ENCODE peak calls at places on chromosomes 13 and 19, in seven cellular contexts. F is Panc1, M is NB4, H is AG04450, K is mammary epithelial cell, B is AG09309, V is cardiac fibroblast. X is an unnamed sample.
A peak's percentile ranks its signal among the peaks of the same experiment; 100 is the strongest.

GRCh38 chr19:35533822-35534521 is 716 bp downstream of the GAPDHS start:
- DNase-seq in F (no peak), M (peak; percentile 33), H (no peak), K (no peak), B (no peak), V (peak; percentile 65), X (no peak)

GRCh38 chr19:43562211-43562697 is 13.1 kb downstream of the XRCC1 start:
- DNase-seq in F (no peak), M (no peak), H (no peak), K (no peak), B (no peak), V (no peak), X (no peak)

GRCh38 chr13:48434203-48434602 is 21.3 kb upstream of the LPAR6 start:
- DNase-seq in F (no peak), M (no peak), H (no peak), K (no peak), B (no peak), V (no peak), X (no peak)

GRCh38 chr19:17302391-17303166 is 646 bp downstream of the ABHD8 start:
- DNase-seq in F (no peak), M (peak; percentile 68), H (no peak), K (no peak), B (no peak), V (no peak), X (no peak)

GRCh38 chr13:73849292-73849691 is 284.9 kb downstream of the KLF12 start:
- DNase-seq in F (no peak), M (peak; percentile 12), H (no peak), K (no peak), B (no peak), V (peak; percentile 57), X (no peak)

GRCh38 chr19:18418034-18418724 is 1.0 kb upstream of the SSBP4 start:
- DNase-seq in F (no peak), M (no peak), H (no peak), K (no peak), B (no peak), V (no peak), X (no peak)

GRCh38 chr13:27341616-27342015 is 71.0 kb downstream of the RASL11A start:
- DNase-seq in F (no peak), M (no peak), H (no peak), K (no peak), B (no peak), V (peak; percentile 14), X (no peak)

GRCh38 chr13:28470286-28470685 is 24.6 kb downstream of the FLT1 start:
- DNase-seq in F (no peak), M (no peak), H (no peak), K (no peak), B (no peak), V (peak; percentile 81), X (no peak)

GRCh38 chr13:20814224-20814910 is 40.6 kb upstream of the EEF1AKMT1 start:
- DNase-seq in F (no peak), M (no peak), H (peak; percentile 91), K (peak; percentile 41), B (peak; percentile 75), V (peak; percentile 96), X (peak; percentile 90)

GRCh38 chr19:29324717-29325116 is 111.8 kb upstream of the UQCRFS1 start:
- DNase-seq in F (no peak), M (no peak), H (no peak), K (no peak), B (no peak), V (no peak), X (peak; percentile 9)

GRCh38 chr19:43586346-43586745 is 9.6 kb downstream of the IRGQ start:
- DNase-seq in F (no peak), M (no peak), H (no peak), K (no peak), B (no peak), V (no peak), X (no peak)

GRCh38 chr13:87426737-87427136 is 244.4 kb upstream of the SLITRK5 start:
- DNase-seq in F (no peak), M (no peak), H (no peak), K (no peak), B (no peak), V (no peak), X (no peak)

GRCh38 chr13:51122868-51123267 is 11.8 kb upstream of the C13orf42 start:
- DNase-seq in F (no peak), M (peak; percentile 48), H (no peak), K (no peak), B (no peak), V (no peak), X (no peak)

GRCh38 chr13:74895042-74895811 is 586.7 kb downstream of the TBC1D4 start:
- DNase-seq in F (no peak), M (no peak), H (no peak), K (no peak), B (no peak), V (no peak), X (no peak)

GRCh38 chr13:38821753-38822551 is 135.1 kb downstream of the FREM2 start:
- DNase-seq in F (no peak), M (no peak), H (no peak), K (peak; percentile 91), B (no peak), V (no peak), X (no peak)

GRCh38 chr19:50513746-50514345 is at the start of gene ASPDH:
- DNase-seq in F (no peak), M (no peak), H (no peak), K (no peak), B (no peak), V (no peak), X (no peak)

GRCh38 chr13:60351816-60352215 is 45.2 kb upstream of the TDRD3 start:
- DNase-seq in F (no peak), M (no peak), H (no peak), K (no peak), B (no peak), V (no peak), X (no peak)

GRCh38 chr13:110960219-110960618 is 45.4 kb upstream of the ANKRD10 start:
- DNase-seq in F (no peak), M (no peak), H (no peak), K (no peak), B (no peak), V (no peak), X (no peak)

GRCh38 chr13:110953833-110954532 is 39.1 kb upstream of the ANKRD10 start:
- DNase-seq in F (no peak), M (no peak), H (no peak), K (no peak), B (no peak), V (no peak), X (no peak)

GRCh38 chr13:110953416-110953815 is 38.5 kb upstream of the ANKRD10 start:
- DNase-seq in F (no peak), M (no peak), H (no peak), K (no peak), B (no peak), V (no peak), X (no peak)

GRCh38 chr13:110957931-110958330 is 43.1 kb upstream of the ANKRD10 start:
- DNase-seq in F (no peak), M (no peak), H (no peak), K (no peak), B (no peak), V (no peak), X (no peak)

GRCh38 chr13:110957181-110957884 is 42.5 kb upstream of the ANKRD10 start:
- DNase-seq in F (no peak), M (no peak), H (no peak), K (peak; percentile 58), B (no peak), V (peak; percentile 35), X (no peak)
- TF ChIP-seq CTCF in F (no peak), M (peak; percentile 20), H (peak; percentile 45), K (peak; percentile 7), B (peak; percentile 16), V (peak; percentile 8), X (no peak)

DNA sequence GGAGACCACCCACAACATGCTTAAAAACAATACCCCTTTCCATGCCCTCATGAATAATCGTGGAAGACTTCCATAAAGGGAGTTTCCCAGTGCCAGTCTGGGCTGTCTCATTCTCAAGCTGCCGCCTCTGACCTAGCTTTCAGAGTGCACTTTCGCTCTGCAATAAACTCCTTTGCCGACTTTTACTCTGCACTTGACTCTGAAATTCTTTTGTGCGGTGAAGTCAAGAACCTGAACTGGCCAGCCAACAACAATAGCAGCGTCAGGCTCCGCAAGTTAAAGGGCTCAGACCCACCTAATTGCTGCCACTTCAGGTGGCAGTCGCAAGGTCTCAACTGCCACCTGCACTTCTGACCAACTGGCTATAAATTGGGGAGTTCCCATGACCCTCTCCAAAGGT is 10.3 kb upstream of the LEUTX start:
- DNase-seq in F (no peak), M (no peak), H (no peak), K (no peak), B (no peak), V (no peak), X (no peak)
- H3K4me3 ChIP-seq in F (no peak overlapping the region), M (no peak overlapping the region), H (no peak overlapping the region), K (no peak overlapping the region), B (no peak overlapping the region), V (no peak overlapping the region), X (no peak overlapping the region)

GRCh38 chr13:31199527-31199848 is 287 bp upstream of the B3GLCT start:
- DNase-seq in F (no peak), M (no peak), H (no peak), K (no peak), B (no peak), V (no peak), X (no peak)

GRCh38 chr13:31199849-31200635 is at the start of gene B3GLCT:
- DNase-seq in F (no peak), M (peak; percentile 86), H (peak; percentile 21), K (peak; percentile 78), B (no peak), V (peak; percentile 85), X (peak; percentile 79)

GRCh38 chr13:31198524-31198923 is 1.3 kb upstream of the B3GLCT start:
- DNase-seq in F (no peak), M (peak; percentile 46), H (no peak), K (no peak), B (no peak), V (no peak), X (no peak)

GRCh38 chr13:31201341-31202024 is 1.7 kb downstream of the B3GLCT start:
- DNase-seq in F (no peak), M (peak; percentile 16), H (no peak), K (peak; percentile 44), B (no peak), V (peak; percentile 68), X (no peak)

DNA sequence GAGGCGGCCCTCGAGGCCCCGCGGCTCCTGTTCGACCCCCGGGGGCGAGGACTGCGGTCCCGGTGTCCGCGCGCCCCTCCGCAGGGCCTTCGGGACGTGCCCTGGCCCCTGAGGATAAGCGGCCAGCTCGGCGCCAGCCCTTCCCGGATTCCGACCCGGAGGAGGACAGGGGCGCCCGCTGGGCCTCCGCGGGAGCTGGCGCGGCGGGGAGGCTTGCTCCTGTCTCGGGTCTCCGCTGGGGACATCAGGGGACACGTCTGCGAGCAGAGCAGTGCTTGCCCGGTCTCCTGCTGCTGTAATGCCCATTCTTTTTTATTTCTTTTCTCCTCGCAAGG is 828 bp downstream of the B3GLCT start:
- DNase-seq in F (no peak), M (peak; percentile 69), H (no peak), K (no peak), B (no peak), V (no peak), X (peak; percentile 43)
- TF ChIP-seq CTCF in F (no peak), M (no peak), H (no peak), K (no peak), B (no peak), V (no peak), X (no peak)

DNA sequence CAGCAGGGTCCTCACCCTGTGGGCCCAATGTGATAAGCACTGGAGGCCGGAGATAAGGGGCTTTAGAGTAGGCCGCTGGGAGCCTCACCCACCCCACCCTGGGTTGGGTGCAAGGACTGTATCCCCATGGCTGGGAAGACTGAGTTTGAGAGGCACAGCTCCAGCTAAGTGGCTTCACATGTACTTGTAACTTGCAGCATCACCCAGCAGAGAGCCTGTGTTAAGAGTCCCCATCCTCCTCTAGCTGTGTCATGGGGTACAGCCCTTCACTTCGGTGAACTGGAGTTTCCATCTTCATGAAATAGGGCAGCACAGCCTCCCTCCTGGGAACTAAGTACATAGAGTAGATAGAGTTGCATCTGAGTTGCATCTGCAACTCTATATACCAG is 1.3 kb downstream of the PRDX2 start:
- DNase-seq in F (no peak), M (no peak), H (no peak), K (no peak), B (no peak), V (no peak), X (no peak)
- H3K4me3 ChIP-seq in F (no peak overlapping the region), M (no peak overlapping the region), H (peak overlapping the region; percentile 93), K (peak overlapping the region; percentile 67), B (no peak overlapping the region), V (no peak overlapping the region), X (peak overlapping the region; percentile 67)